ENCODE peak calls at places on chromosomes 13 and 19, in six cellular contexts. D is endothelial cell; Z is activated naive CD4-positive, alpha-beta T cell; M is activated gamma-delta T cell treated with anti-CD3 and anti-CD28 coated beads, Interleukin-2, amount 50 U/mL, for 16 hours; T is HT-29; A is upper lobe of right lung. I is an unnamed sample.

GRCh38 chr13:31048521-31048920 is 113.2 kb downstream of the HSPH1 start:
- DNase-seq in A (no peak), T (peak; percentile 61), M (no peak), D (no peak), Z (no peak), I (no peak)

GRCh38 chr19:19191920-19192882 is at the start of the genes BORCS8 and RFXANK:
- DNase-seq in M (peak; percentile 98), Z (peak; percentile 96), T (peak; percentile 97), A (peak; percentile 98), D (peak; percentile 98), I (peak; percentile 99)

GRCh38 chr13:97809576-97809975 is 143.9 kb upstream of the IPO5 start:
- DNase-seq in M (no peak), T (no peak), D (no peak), A (no peak), Z (no peak), I (no peak)

GRCh38 chr19:8552810-8553209 is 24.4 kb downstream of the MYO1F start:
- DNase-seq in Z (no peak), A (no peak), D (peak; percentile 17), M (no peak), T (peak; percentile 45), I (no peak)

GRCh38 chr13:112483299-112483698 is 104.7 kb downstream of the TUBGCP3 start:
- DNase-seq in D (no peak), M (no peak), Z (no peak), T (no peak), A (no peak), I (no peak)

GRCh38 chr19:40604647-40605200 is 3.6 kb downstream of the LTBP4 start:
- DNase-seq in M (no peak), D (no peak), Z (no peak), A (no peak), T (peak; percentile 79), I (no peak)

GRCh38 chr19:15195381-15195964 is 5.3 kb downstream of the NOTCH3 start:
- DNase-seq in D (peak; percentile 47), T (peak; percentile 39), A (peak; percentile 86), M (peak; percentile 9), Z (no peak), I (peak; percentile 95)

GRCh38 chr19:50817941-50818858 is 5.4 kb downstream of the KLK1 start:
- DNase-seq in Z (peak; percentile 12), D (peak; percentile 68), A (peak; percentile 73), M (no peak), T (peak; percentile 55), I (no peak)

GRCh38 chr13:99067160-99067985 is 89.5 kb upstream of the DOCK9 start:
- DNase-seq in T (no peak), A (no peak), D (no peak), M (no peak), Z (no peak), I (no peak)

GRCh38 chr19:5154129-5154798 is 185.4 kb downstream of the KDM4B start:
- DNase-seq in A (peak; percentile 66), M (no peak), D (peak; percentile 67), T (peak; percentile 39), Z (peak; percentile 48), I (peak; percentile 76)

I was measured in kidney.